ENCODE peak calls at places on chromosome 20, in four cellular contexts. One of them, this sample, is unnamed.

GRCh38 chr20:22920898-22921297 is 114.2 kb upstream of the SSTR4 start:
- DNase-seq in psoas muscle: no peak
- DNase-seq in body of pancreas: no peak
- DNase-seq in mammary epithelial cell: no peak
- DNase-seq in this sample: no peak

GRCh38 chr20:63857751-63858392 is 3.4 kb upstream of the ABHD16B start:
- DNase-seq in psoas muscle: no peak
- DNase-seq in body of pancreas: no peak
- DNase-seq in mammary epithelial cell: no peak
- DNase-seq in this sample: no peak

GRCh38 chr20:61819921-61820825 is 245.5 kb downstream of the TAF4 start:
- DNase-seq in psoas muscle: peak; percentile 33
- DNase-seq in body of pancreas: no peak
- DNase-seq in mammary epithelial cell: no peak
- DNase-seq in this sample: no peak

GRCh38 chr20:62066983-62067433 is 1.3 kb upstream of the TAF4 start:
- DNase-seq in psoas muscle: no peak
- DNase-seq in body of pancreas: no peak
- DNase-seq in mammary epithelial cell: no peak
- DNase-seq in this sample: no peak

GRCh38 chr20:45967551-45968080 is 4.4 kb downstream of the ZNF335 start:
- DNase-seq in psoas muscle: no peak
- DNase-seq in body of pancreas: no peak
- DNase-seq in mammary epithelial cell: no peak
- DNase-seq in this sample: no peak

GRCh38 chr20:7695622-7696021 is 244.6 kb downstream of the HAO1 start:
- DNase-seq in psoas muscle: no peak
- DNase-seq in body of pancreas: no peak
- DNase-seq in mammary epithelial cell: peak; percentile 85
- DNase-seq in this sample: no peak

GRCh38 chr20:5920581-5920980 is 29.8 kb downstream of the TRMT6 start:
- DNase-seq in psoas muscle: no peak
- DNase-seq in body of pancreas: no peak
- DNase-seq in mammary epithelial cell: no peak
- DNase-seq in this sample: no peak

GRCh38 chr20:61236677-61237076 is 15.4 kb upstream of the CDH4 start:
- DNase-seq in psoas muscle: no peak
- DNase-seq in body of pancreas: no peak
- DNase-seq in mammary epithelial cell: no peak
- DNase-seq in this sample: no peak

GRCh38 chr20:47489448-47489872 is 12.2 kb upstream of the NCOA3 start:
- DNase-seq in psoas muscle: peak; percentile 50
- DNase-seq in body of pancreas: peak; percentile 9
- DNase-seq in mammary epithelial cell: no peak
- DNase-seq in this sample: no peak

GRCh38 chr20:39264506-39265172 is 302.5 kb downstream of the DHX35 start:
- DNase-seq in psoas muscle: peak; percentile 74
- DNase-seq in body of pancreas: peak; percentile 64
- DNase-seq in mammary epithelial cell: peak; percentile 83
- DNase-seq in this sample: peak; percentile 9

GRCh38 chr20:62116558-62117361 is 5.5 kb upstream of the LSM14B start:
- DNase-seq in psoas muscle: no peak
- DNase-seq in body of pancreas: no peak
- DNase-seq in mammary epithelial cell: no peak
- DNase-seq in this sample: no peak

GRCh38 chr20:33311989-33312388 is 29.0 kb downstream of the BPIFB1 start:
- DNase-seq in psoas muscle: no peak
- DNase-seq in body of pancreas: no peak
- DNase-seq in mammary epithelial cell: no peak
- DNase-seq in this sample: no peak

GRCh38 chr20:56343861-56344381 is 14.9 kb upstream of the FAM210B start:
- DNase-seq in psoas muscle: no peak
- DNase-seq in body of pancreas: peak; percentile 69
- DNase-seq in mammary epithelial cell: peak; percentile 27
- DNase-seq in this sample: no peak

GRCh38 chr20:45372646-45373352 is 5.3 kb downstream of the TP53TG5 start:
- DNase-seq in psoas muscle: peak; percentile 74
- DNase-seq in body of pancreas: peak; percentile 49
- DNase-seq in mammary epithelial cell: no peak
- DNase-seq in this sample: peak; percentile 63

GRCh38 chr20:3115190-3116107 is 30.9 kb upstream of the AVP start:
- DNase-seq in psoas muscle: peak; percentile 69
- DNase-seq in body of pancreas: peak; percentile 46
- DNase-seq in mammary epithelial cell: peak; percentile 37
- DNase-seq in this sample: no peak

GRCh38 chr20:47055699-47056369 is 161.2 kb downstream of the EYA2 start:
- DNase-seq in psoas muscle: no peak
- DNase-seq in body of pancreas: no peak
- DNase-seq in mammary epithelial cell: no peak
- DNase-seq in this sample: no peak

GRCh38 chr20:17843246-17844132 is 125.1 kb downstream of the SNX5 start:
- DNase-seq in psoas muscle: no peak
- DNase-seq in body of pancreas: peak; percentile 27
- DNase-seq in mammary epithelial cell: peak; percentile 97
- DNase-seq in this sample: no peak

GRCh38 chr20:52056203-52057062 is 135.1 kb downstream of the ZFP64 start:
- DNase-seq in psoas muscle: no peak
- DNase-seq in body of pancreas: no peak
- DNase-seq in mammary epithelial cell: peak; percentile 79
- DNase-seq in this sample: no peak

GRCh38 chr20:59825944-59826759 is 107.3 kb downstream of the SYCP2 start:
- DNase-seq in psoas muscle: no peak
- DNase-seq in body of pancreas: peak; percentile 57
- DNase-seq in mammary epithelial cell: peak; percentile 80
- DNase-seq in this sample: no peak

GRCh38 chr20:62875419-62876355 is 14.1 kb upstream of the TCFL5 start:
- DNase-seq in psoas muscle: peak; percentile 90
- DNase-seq in body of pancreas: peak; percentile 80
- DNase-seq in mammary epithelial cell: peak; percentile 69
- DNase-seq in this sample: peak; percentile 70

GRCh38 chr20:676315-676937 is 824 bp upstream of the SCRT2 start:
- DNase-seq in psoas muscle: no peak
- DNase-seq in body of pancreas: no peak
- DNase-seq in mammary epithelial cell: no peak
- DNase-seq in this sample: peak; percentile 11

GRCh38 chr20:41654292-41654691 is 36.1 kb upstream of the CHD6 start:
- DNase-seq in psoas muscle: no peak
- DNase-seq in body of pancreas: peak; percentile 65
- DNase-seq in mammary epithelial cell: no peak
- DNase-seq in this sample: no peak

GRCh38 chr20:24332956-24333355 is 136.5 kb upstream of the SYNDIG1 start:
- DNase-seq in psoas muscle: no peak
- DNase-seq in body of pancreas: no peak
- DNase-seq in mammary epithelial cell: peak; percentile 75
- DNase-seq in this sample: no peak

GRCh38 chr20:40687384-40688128 is 1.5 kb downstream of the MAFB start:
- DNase-seq in psoas muscle: peak; percentile 84
- DNase-seq in body of pancreas: peak; percentile 85
- DNase-seq in mammary epithelial cell: peak; percentile 47
- DNase-seq in this sample: peak; percentile 33

GRCh38 chr20:62122659-62123449 is 579 bp downstream of the LSM14B start:
- DNase-seq in psoas muscle: peak; percentile 77
- DNase-seq in body of pancreas: peak; percentile 66
- DNase-seq in mammary epithelial cell: peak; percentile 35
- DNase-seq in this sample: no peak

GRCh38 chr20:46797201-46797600 is 87.8 kb downstream of the SLC2A10 start:
- DNase-seq in psoas muscle: no peak
- DNase-seq in body of pancreas: no peak
- DNase-seq in mammary epithelial cell: no peak
- DNase-seq in this sample: no peak

GRCh38 chr20:46951405-46951804 is 56.8 kb downstream of the EYA2 start:
- DNase-seq in psoas muscle: no peak
- DNase-seq in body of pancreas: no peak
- DNase-seq in mammary epithelial cell: peak; percentile 85
- DNase-seq in this sample: no peak

GRCh38 chr20:63008541-63009043 is 1.8 kb upstream of the BHLHE23 start:
- DNase-seq in psoas muscle: no peak
- DNase-seq in body of pancreas: no peak
- DNase-seq in mammary epithelial cell: no peak
- DNase-seq in this sample: no peak

GRCh38 chr20:9079038-9079731 is 10.3 kb downstream of the PLCB4 start:
- DNase-seq in psoas muscle: no peak
- DNase-seq in body of pancreas: peak; percentile 26
- DNase-seq in mammary epithelial cell: no peak
- DNase-seq in this sample: no peak

GRCh38 chr20:24955045-24955444 is 6.0 kb downstream of the CST7 start:
- DNase-seq in psoas muscle: no peak
- DNase-seq in body of pancreas: no peak
- DNase-seq in mammary epithelial cell: no peak
- DNase-seq in this sample: no peak

GRCh38 chr20:32045999-32046398 is 6.0 kb upstream of the HCK start:
- DNase-seq in psoas muscle: no peak
- DNase-seq in body of pancreas: no peak
- DNase-seq in mammary epithelial cell: no peak
- DNase-seq in this sample: no peak

GRCh38 chr20:57202309-57202708 is 64.1 kb downstream of the BMP7 start:
- DNase-seq in psoas muscle: no peak
- DNase-seq in body of pancreas: no peak
- DNase-seq in mammary epithelial cell: no peak
- DNase-seq in this sample: no peak

GRCh38 chr20:56202493-56203077 is 45.9 kb upstream of the MC3R start:
- DNase-seq in psoas muscle: no peak
- DNase-seq in body of pancreas: no peak
- DNase-seq in mammary epithelial cell: peak; percentile 23
- DNase-seq in this sample: no peak

GRCh38 chr20:49699200-49699992 is 14.3 kb downstream of the B4GALT5 start:
- DNase-seq in psoas muscle: no peak
- DNase-seq in body of pancreas: no peak
- DNase-seq in mammary epithelial cell: peak; percentile 93
- DNase-seq in this sample: no peak

GRCh38 chr20:49698477-49698876 is 15.2 kb downstream of the B4GALT5 start:
- DNase-seq in psoas muscle: no peak
- DNase-seq in body of pancreas: no peak
- DNase-seq in mammary epithelial cell: no peak
- DNase-seq in this sample: no peak

GRCh38 chr20:49701916-49702315 is 11.8 kb downstream of the B4GALT5 start:
- DNase-seq in psoas muscle: no peak
- DNase-seq in body of pancreas: no peak
- DNase-seq in mammary epithelial cell: no peak
- DNase-seq in this sample: no peak

GRCh38 chr20:49700411-49701185 is 13.1 kb downstream of the B4GALT5 start:
- DNase-seq in psoas muscle: no peak
- DNase-seq in body of pancreas: no peak
- DNase-seq in mammary epithelial cell: peak; percentile 80
- DNase-seq in this sample: no peak

GRCh38 chr20:49701313-49701731 is 12.4 kb downstream of the B4GALT5 start:
- DNase-seq in psoas muscle: no peak
- DNase-seq in body of pancreas: no peak
- DNase-seq in mammary epithelial cell: no peak
- DNase-seq in this sample: no peak
- H3K27ac ChIP-seq in psoas muscle: peak overlapping the region; percentile 61
- H3K27ac ChIP-seq in body of pancreas: peak overlapping the region; percentile 60
- H3K27ac ChIP-seq in mammary epithelial cell: peak overlapping the region; percentile 79
- H3K27ac ChIP-seq in this sample: no peak overlapping the region

GRCh38 chr20:38083338-38084048 is 49.9 kb downstream of the RPRD1B start:
- DNase-seq in psoas muscle: no peak
- DNase-seq in body of pancreas: no peak
- DNase-seq in mammary epithelial cell: no peak
- DNase-seq in this sample: no peak
- H3K27ac ChIP-seq in psoas muscle: no peak overlapping the region
- H3K27ac ChIP-seq in body of pancreas: no peak overlapping the region
- H3K27ac ChIP-seq in mammary epithelial cell: no peak overlapping the region
- H3K27ac ChIP-seq in this sample: no peak overlapping the region

GRCh38 chr20:53872561-53873248 is 197.7 kb downstream of the BCAS1 start:
- DNase-seq in psoas muscle: no peak
- DNase-seq in body of pancreas: no peak
- DNase-seq in mammary epithelial cell: no peak
- DNase-seq in this sample: no peak
- H3K27ac ChIP-seq in psoas muscle: no peak overlapping the region
- H3K27ac ChIP-seq in body of pancreas: peak overlapping the region; percentile 13
- H3K27ac ChIP-seq in mammary epithelial cell: peak overlapping the region; percentile 58
- H3K27ac ChIP-seq in this sample: no peak overlapping the region

GRCh38 chr20:35306931-35307517 is 14.8 kb upstream of the FAM83C start:
- DNase-seq in psoas muscle: peak; percentile 80
- DNase-seq in body of pancreas: peak; percentile 66
- DNase-seq in mammary epithelial cell: peak; percentile 63
- DNase-seq in this sample: peak; percentile 12

GRCh38 chr20:35305682-35306556 is 13.7 kb upstream of the FAM83C start:
- DNase-seq in psoas muscle: peak; percentile 89
- DNase-seq in body of pancreas: no peak
- DNase-seq in mammary epithelial cell: peak; percentile 100
- DNase-seq in this sample: peak; percentile 14

GRCh38 chr20:35303735-35304431 is 11.7 kb upstream of the FAM83C start:
- DNase-seq in psoas muscle: peak; percentile 80
- DNase-seq in body of pancreas: peak; percentile 87
- DNase-seq in mammary epithelial cell: peak; percentile 89
- DNase-seq in this sample: peak; percentile 36

GRCh38 chr20:35303382-35303734 is 11.1 kb upstream of the FAM83C start:
- DNase-seq in psoas muscle: no peak
- DNase-seq in body of pancreas: no peak
- DNase-seq in mammary epithelial cell: no peak
- DNase-seq in this sample: no peak

GRCh38 chr20:35304956-35305355 is 12.7 kb upstream of the FAM83C start:
- DNase-seq in psoas muscle: no peak
- DNase-seq in body of pancreas: no peak
- DNase-seq in mammary epithelial cell: no peak
- DNase-seq in this sample: no peak
- H3K27ac ChIP-seq in psoas muscle: peak overlapping the region; percentile 87
- H3K27ac ChIP-seq in body of pancreas: no peak overlapping the region
- H3K27ac ChIP-seq in mammary epithelial cell: peak overlapping the region; percentile 95
- H3K27ac ChIP-seq in this sample: no peak overlapping the region

This sample was measured in substantia nigra.